ENCODE peak calls at places on chromosomes 11 and 22, in ten cellular contexts. One of them, this sample, is unnamed.

GRCh38 chr11:56307836-56308235 is 7.1 kb upstream of the OR8K3 start:
- DNase-seq in transverse colon: no peak
- DNase-seq in ovary: no peak
- DNase-seq in spleen: no peak
- DNase-seq in HCT116: no peak
- DNase-seq in adrenal gland: no peak
- DNase-seq in uterus: no peak
- DNase-seq in heart left ventricle: no peak
- DNase-seq in esophagus squamous epithelium: no peak
- DNase-seq in IMR-90: no peak
- DNase-seq in this sample: no peak

GRCh38 chr11:36233226-36233625 is 56.0 kb downstream of the COMMD9 start:
- DNase-seq in ovary: no peak
- DNase-seq in adrenal gland: no peak
- DNase-seq in spleen: no peak
- DNase-seq in heart left ventricle: no peak
- DNase-seq in HCT116: no peak
- DNase-seq in uterus: no peak
- DNase-seq in esophagus squamous epithelium: no peak
- DNase-seq in IMR-90: peak; percentile 16
- DNase-seq in transverse colon: no peak
- DNase-seq in this sample: no peak

GRCh38 chr11:86274999-86275398 is 27.0 kb upstream of the HIKESHI start:
- DNase-seq in IMR-90: no peak
- DNase-seq in transverse colon: no peak
- DNase-seq in adrenal gland: no peak
- DNase-seq in esophagus squamous epithelium: no peak
- DNase-seq in HCT116: no peak
- DNase-seq in heart left ventricle: no peak
- DNase-seq in uterus: no peak
- DNase-seq in ovary: no peak
- DNase-seq in spleen: no peak
- DNase-seq in this sample: no peak

GRCh38 chr11:121801796-121802195 is 314.2 kb downstream of the BLID start:
- DNase-seq in IMR-90: no peak
- DNase-seq in HCT116: no peak
- DNase-seq in uterus: no peak
- DNase-seq in adrenal gland: no peak
- DNase-seq in ovary: no peak
- DNase-seq in esophagus squamous epithelium: no peak
- DNase-seq in spleen: no peak
- DNase-seq in heart left ventricle: no peak
- DNase-seq in transverse colon: no peak
- DNase-seq in this sample: no peak

GRCh38 chr11:22151795-22152194 is 41.1 kb upstream of the ANO5 start:
- DNase-seq in spleen: no peak
- DNase-seq in IMR-90: no peak
- DNase-seq in HCT116: no peak
- DNase-seq in adrenal gland: no peak
- DNase-seq in uterus: no peak
- DNase-seq in ovary: no peak
- DNase-seq in transverse colon: no peak
- DNase-seq in heart left ventricle: no peak
- DNase-seq in esophagus squamous epithelium: no peak
- DNase-seq in this sample: no peak

GRCh38 chr11:69674267-69674885 is 777 bp downstream of the LTO1 start:
- DNase-seq in transverse colon: no peak
- DNase-seq in esophagus squamous epithelium: no peak
- DNase-seq in HCT116: no peak
- DNase-seq in ovary: peak; percentile 44
- DNase-seq in heart left ventricle: no peak
- DNase-seq in adrenal gland: peak; percentile 73
- DNase-seq in IMR-90: peak; percentile 92
- DNase-seq in spleen: no peak
- DNase-seq in uterus: no peak
- DNase-seq in this sample: peak; percentile 28

GRCh38 chr11:15800121-15800800 is 556.1 kb downstream of the SOX6 start:
- DNase-seq in spleen: no peak
- DNase-seq in HCT116: no peak
- DNase-seq in uterus: no peak
- DNase-seq in IMR-90: peak; percentile 86
- DNase-seq in esophagus squamous epithelium: no peak
- DNase-seq in adrenal gland: peak; percentile 43
- DNase-seq in ovary: no peak
- DNase-seq in transverse colon: peak; percentile 21
- DNase-seq in heart left ventricle: peak; percentile 50
- DNase-seq in this sample: peak; percentile 37

GRCh38 chr11:18495268-18495667 is 31.5 kb downstream of the TSG101 start:
- DNase-seq in ovary: no peak
- DNase-seq in IMR-90: no peak
- DNase-seq in transverse colon: no peak
- DNase-seq in heart left ventricle: no peak
- DNase-seq in HCT116: no peak
- DNase-seq in spleen: no peak
- DNase-seq in esophagus squamous epithelium: no peak
- DNase-seq in adrenal gland: no peak
- DNase-seq in uterus: no peak
- DNase-seq in this sample: no peak

GRCh38 chr11:45933131-45933821 is 10.8 kb downstream of the LARGE2 start:
- DNase-seq in transverse colon: no peak
- DNase-seq in heart left ventricle: no peak
- DNase-seq in HCT116: no peak
- DNase-seq in ovary: peak; percentile 19
- DNase-seq in esophagus squamous epithelium: no peak
- DNase-seq in IMR-90: peak; percentile 71
- DNase-seq in spleen: peak; percentile 86
- DNase-seq in uterus: no peak
- DNase-seq in adrenal gland: no peak
- DNase-seq in this sample: no peak

GRCh38 chr11:114166897-114167323 is 107.4 kb downstream of the ZBTB16 start:
- DNase-seq in HCT116: no peak
- DNase-seq in ovary: no peak
- DNase-seq in heart left ventricle: no peak
- DNase-seq in spleen: no peak
- DNase-seq in IMR-90: peak; percentile 63
- DNase-seq in uterus: peak; percentile 85
- DNase-seq in esophagus squamous epithelium: no peak
- DNase-seq in adrenal gland: peak; percentile 62
- DNase-seq in transverse colon: no peak
- DNase-seq in this sample: peak; percentile 58

GRCh38 chr11:134224710-134225662 is 515 bp downstream of the VPS26B start:
- DNase-seq in ovary: peak; percentile 51
- DNase-seq in esophagus squamous epithelium: no peak
- DNase-seq in adrenal gland: peak; percentile 81
- DNase-seq in HCT116: no peak
- DNase-seq in uterus: peak; percentile 29
- DNase-seq in transverse colon: peak; percentile 50
- DNase-seq in IMR-90: peak; percentile 7
- DNase-seq in spleen: peak; percentile 93
- DNase-seq in heart left ventricle: peak; percentile 82
- DNase-seq in this sample: peak; percentile 75

GRCh38 chr22:22943521-22944267 is 56.1 kb downstream of the IGLL5 start:
- DNase-seq in IMR-90: no peak
- DNase-seq in spleen: no peak
- DNase-seq in transverse colon: peak; percentile 7
- DNase-seq in heart left ventricle: no peak
- DNase-seq in esophagus squamous epithelium: no peak
- DNase-seq in HCT116: no peak
- DNase-seq in ovary: no peak
- DNase-seq in adrenal gland: peak; percentile 1
- DNase-seq in uterus: no peak
- DNase-seq in this sample: peak; percentile 11

GRCh38 chr11:86119062-86119461 is 50.2 kb upstream of the PICALM start:
- DNase-seq in esophagus squamous epithelium: no peak
- DNase-seq in transverse colon: no peak
- DNase-seq in heart left ventricle: peak; percentile 26
- DNase-seq in adrenal gland: no peak
- DNase-seq in HCT116: no peak
- DNase-seq in IMR-90: no peak
- DNase-seq in spleen: no peak
- DNase-seq in ovary: no peak
- DNase-seq in uterus: no peak
- DNase-seq in this sample: no peak

GRCh38 chr11:123302751-123303195 is 107.7 kb upstream of the CLMP start:
- DNase-seq in adrenal gland: no peak
- DNase-seq in transverse colon: no peak
- DNase-seq in heart left ventricle: no peak
- DNase-seq in HCT116: no peak
- DNase-seq in IMR-90: peak; percentile 72
- DNase-seq in ovary: no peak
- DNase-seq in esophagus squamous epithelium: no peak
- DNase-seq in spleen: no peak
- DNase-seq in uterus: no peak
- DNase-seq in this sample: no peak

GRCh38 chr11:73295259-73295995 is 12.6 kb upstream of the ARHGEF17 start:
- DNase-seq in spleen: peak; percentile 90
- DNase-seq in HCT116: peak; percentile 43
- DNase-seq in IMR-90: peak; percentile 91
- DNase-seq in transverse colon: peak; percentile 76
- DNase-seq in ovary: peak; percentile 68
- DNase-seq in esophagus squamous epithelium: no peak
- DNase-seq in heart left ventricle: peak; percentile 68
- DNase-seq in uterus: peak; percentile 63
- DNase-seq in adrenal gland: peak; percentile 71
- DNase-seq in this sample: peak; percentile 79

GRCh38 chr22:17102297-17102667 is 17.5 kb downstream of the IL17RA start:
- DNase-seq in heart left ventricle: no peak
- DNase-seq in transverse colon: no peak
- DNase-seq in uterus: no peak
- DNase-seq in spleen: no peak
- DNase-seq in adrenal gland: no peak
- DNase-seq in esophagus squamous epithelium: no peak
- DNase-seq in ovary: no peak
- DNase-seq in HCT116: no peak
- DNase-seq in IMR-90: no peak
- DNase-seq in this sample: no peak

GRCh38 chr22:32323513-32324164 is 34.0 kb upstream of the RFPL3 start:
- DNase-seq in HCT116: no peak
- DNase-seq in adrenal gland: no peak
- DNase-seq in transverse colon: no peak
- DNase-seq in spleen: peak; percentile 50
- DNase-seq in IMR-90: no peak
- DNase-seq in esophagus squamous epithelium: no peak
- DNase-seq in ovary: no peak
- DNase-seq in uterus: no peak
- DNase-seq in heart left ventricle: no peak
- DNase-seq in this sample: peak; percentile 8

GRCh38 chr11:76307416-76307815 is 73.5 kb downstream of the THAP12 start:
- DNase-seq in IMR-90: no peak
- DNase-seq in adrenal gland: no peak
- DNase-seq in spleen: no peak
- DNase-seq in esophagus squamous epithelium: no peak
- DNase-seq in HCT116: no peak
- DNase-seq in ovary: no peak
- DNase-seq in heart left ventricle: peak; percentile 72
- DNase-seq in transverse colon: no peak
- DNase-seq in uterus: no peak
- DNase-seq in this sample: peak; percentile 29

GRCh38 chr11:58675344-58676155 is 53.1 kb downstream of the CNTF start:
- DNase-seq in heart left ventricle: peak; percentile 73
- DNase-seq in esophagus squamous epithelium: no peak
- DNase-seq in transverse colon: peak; percentile 82
- DNase-seq in HCT116: peak; percentile 51
- DNase-seq in ovary: peak; percentile 82
- DNase-seq in IMR-90: peak; percentile 59
- DNase-seq in uterus: peak; percentile 30
- DNase-seq in adrenal gland: peak; percentile 80
- DNase-seq in spleen: peak; percentile 90
- DNase-seq in this sample: peak; percentile 92
- TF ChIP-seq CTCF in heart left ventricle: peak; percentile 89
- TF ChIP-seq CTCF in esophagus squamous epithelium: peak; percentile 63
- TF ChIP-seq CTCF in transverse colon: peak; percentile 84
- TF ChIP-seq CTCF in HCT116: peak; percentile 97
- TF ChIP-seq CTCF in ovary: peak; percentile 57
- TF ChIP-seq CTCF in IMR-90: peak; percentile 91
- TF ChIP-seq CTCF in uterus: peak; percentile 67
- TF ChIP-seq CTCF in adrenal gland: peak; percentile 86
- TF ChIP-seq CTCF in spleen: peak; percentile 87
- TF ChIP-seq CTCF in this sample: peak; percentile 74

DNA sequence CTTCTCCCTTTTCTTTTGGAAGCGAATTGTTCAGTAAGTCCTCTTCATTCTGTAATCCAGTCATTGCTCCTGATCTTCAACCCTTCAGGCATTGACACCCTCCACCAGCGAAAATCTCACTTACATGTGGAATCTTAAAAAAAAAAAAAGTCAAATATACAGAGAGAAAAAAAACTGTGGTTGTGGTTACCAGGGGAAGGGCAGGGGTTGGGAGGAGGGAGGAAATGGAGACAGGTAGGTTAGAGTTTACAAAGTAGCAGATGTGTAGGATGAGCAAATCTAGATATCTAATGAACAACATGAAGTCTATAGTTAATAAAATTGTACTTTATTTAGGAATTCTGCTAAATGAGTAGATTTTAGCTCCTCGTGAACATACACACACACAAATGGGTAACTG is 17.7 kb upstream of the TMEM123 start:
- DNase-seq in esophagus squamous epithelium: no peak
- DNase-seq in IMR-90: no peak
- DNase-seq in HCT116: no peak
- DNase-seq in ovary: no peak
- DNase-seq in heart left ventricle: no peak
- DNase-seq in adrenal gland: no peak
- DNase-seq in transverse colon: no peak
- DNase-seq in uterus: no peak
- DNase-seq in spleen: no peak
- DNase-seq in this sample: no peak
- H3K4me1 ChIP-seq in esophagus squamous epithelium: peaks cover 43% of the 10 kb centered on the region
- H3K4me1 ChIP-seq in IMR-90: peaks cover 12% of the 10 kb centered on the region
- H3K4me1 ChIP-seq in HCT116: peaks cover 14% of the 10 kb centered on the region
- H3K4me1 ChIP-seq in ovary: peaks cover 7% of the 10 kb centered on the region
- H3K4me1 ChIP-seq in heart left ventricle: no peaks in the 10 kb centered on the region
- H3K4me1 ChIP-seq in adrenal gland: peaks cover 10% of the 10 kb centered on the region
- H3K4me1 ChIP-seq in transverse colon: peaks cover 72% of the 10 kb centered on the region
- H3K4me1 ChIP-seq in uterus: no peaks in the 10 kb centered on the region
- H3K4me1 ChIP-seq in spleen: peaks cover 69% of the 10 kb centered on the region
- H3K4me1 ChIP-seq in this sample: peaks cover 3% of the 10 kb centered on the region

GRCh38 chr11:67397536-67397935 is 4.1 kb downstream of the PPP1CA start:
- DNase-seq in IMR-90: no peak
- DNase-seq in transverse colon: no peak
- DNase-seq in esophagus squamous epithelium: no peak
- DNase-seq in uterus: no peak
- DNase-seq in HCT116: no peak
- DNase-seq in ovary: no peak
- DNase-seq in heart left ventricle: no peak
- DNase-seq in adrenal gland: no peak
- DNase-seq in spleen: no peak
- DNase-seq in this sample: no peak
- TF ChIP-seq POLR2A in IMR-90: no peak
- TF ChIP-seq POLR2A in transverse colon: peak; percentile 10
- TF ChIP-seq POLR2A in esophagus squamous epithelium: no peak
- TF ChIP-seq POLR2A in uterus: no peak
- TF ChIP-seq POLR2A in HCT116: no peak
- TF ChIP-seq POLR2A in ovary: no peak
- TF ChIP-seq POLR2A in heart left ventricle: no peak
- TF ChIP-seq POLR2A in adrenal gland: no peak
- TF ChIP-seq POLR2A in spleen: no peak
- TF ChIP-seq POLR2A in this sample: no peak

DNA sequence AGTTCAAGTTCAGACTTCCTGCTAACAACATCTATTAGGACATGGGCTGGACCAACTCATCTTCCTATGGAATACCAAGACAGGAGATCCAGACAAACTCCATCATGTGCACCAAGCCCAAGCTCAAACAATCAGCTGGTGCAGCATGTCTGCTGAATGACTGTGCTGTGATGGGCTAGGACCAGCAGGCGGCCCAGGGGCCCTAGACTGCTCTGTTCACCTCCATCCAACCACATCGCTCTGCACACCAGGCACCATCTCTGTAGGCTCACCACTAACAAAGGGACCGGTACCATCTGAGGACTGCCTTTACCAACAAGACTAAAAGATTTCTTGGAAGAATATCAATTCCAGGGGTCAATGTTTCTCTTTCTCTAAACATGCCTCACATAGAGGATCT is 10.3 kb downstream of the BRD1 start:
- DNase-seq in IMR-90: no peak
- DNase-seq in spleen: no peak
- DNase-seq in adrenal gland: no peak
- DNase-seq in esophagus squamous epithelium: no peak
- DNase-seq in heart left ventricle: no peak
- DNase-seq in transverse colon: no peak
- DNase-seq in HCT116: no peak
- DNase-seq in uterus: no peak
- DNase-seq in ovary: no peak
- DNase-seq in this sample: no peak
- TF ChIP-seq CTCF in IMR-90: no peak
- TF ChIP-seq CTCF in spleen: no peak
- TF ChIP-seq CTCF in adrenal gland: no peak
- TF ChIP-seq CTCF in esophagus squamous epithelium: no peak
- TF ChIP-seq CTCF in heart left ventricle: no peak
- TF ChIP-seq CTCF in transverse colon: no peak
- TF ChIP-seq CTCF in HCT116: no peak
- TF ChIP-seq CTCF in uterus: no peak
- TF ChIP-seq CTCF in ovary: no peak
- TF ChIP-seq CTCF in this sample: no peak